ENCODE peak calls at places on chromosomes 4 and X, in five cellular contexts. One of them, this sample, is unnamed.

GRCh38 chr4:128061566-128062536 is 739 bp downstream of the LARP1B start:
- DNase-seq in glutamatergic neuron: peak
- DNase-seq in GM19239: peak
- DNase-seq in T-helper 2 cell: peak
- DNase-seq in ACHN: peak
- DNase-seq in this sample: peak

GRCh38 chr4:159516556-159516955 is 413.7 kb downstream of the RAPGEF2 start:
- DNase-seq in T-helper 2 cell: no peak
- DNase-seq in ACHN: no peak
- DNase-seq in glutamatergic neuron: no peak
- DNase-seq in GM19239: no peak
- DNase-seq in this sample: no peak

GRCh38 chr4:926538-926937 is 5.6 kb downstream of the GAK start:
- DNase-seq in glutamatergic neuron: peak
- DNase-seq in T-helper 2 cell: no peak
- DNase-seq in ACHN: peak
- DNase-seq in GM19239: no peak
- DNase-seq in this sample: no peak

GRCh38 chrX:37871626-37872302 is 24.4 kb upstream of the DYNLT3 start:
- DNase-seq in glutamatergic neuron: no peak
- DNase-seq in ACHN: peak
- DNase-seq in GM19239: no peak
- DNase-seq in T-helper 2 cell: no peak
- DNase-seq in this sample: peak

GRCh38 chr4:8199594-8200301 is 658 bp downstream of the SH3TC1 start:
- DNase-seq in GM19239: no peak
- DNase-seq in T-helper 2 cell: no peak
- DNase-seq in glutamatergic neuron: no peak
- DNase-seq in ACHN: no peak
- DNase-seq in this sample: peak

GRCh38 chrX:107537815-107538214 is 88.4 kb downstream of the FRMPD3 start:
- DNase-seq in ACHN: peak
- DNase-seq in T-helper 2 cell: no peak
- DNase-seq in glutamatergic neuron: no peak
- DNase-seq in GM19239: no peak
- DNase-seq in this sample: no peak

GRCh38 chr4:123952530-123953274 is 556.1 kb downstream of the SPRY1 start:
- DNase-seq in ACHN: no peak
- DNase-seq in GM19239: no peak
- DNase-seq in T-helper 2 cell: no peak
- DNase-seq in glutamatergic neuron: no peak
- DNase-seq in this sample: no peak

GRCh38 chrX:71214604-71215334 is 8.3 kb upstream of the GJB1 start:
- DNase-seq in ACHN: no peak
- DNase-seq in glutamatergic neuron: no peak
- DNase-seq in GM19239: no peak
- DNase-seq in T-helper 2 cell: no peak
- DNase-seq in this sample: peak

GRCh38 chr4:106096454-106096853 is 201.2 kb downstream of the NPNT start:
- DNase-seq in GM19239: no peak
- DNase-seq in ACHN: no peak
- DNase-seq in T-helper 2 cell: no peak
- DNase-seq in glutamatergic neuron: no peak
- DNase-seq in this sample: no peak